ENCODE peak calls at places on chromosome 18, in ten cellular contexts. K, T, Y, C, U, N, W, G, O and A are unnamed samples.

GRCh38 chr18:23397907-23398306 is 55.2 kb upstream of the RIOK3 start:
- DNase-seq in K (no peak), N (no peak), G (no peak), O (no peak), W (no peak), T (no peak), C (no peak), U (no peak), Y (no peak), A (no peak)

GRCh38 chr18:45142868-45143267 is 462.2 kb downstream of the SETBP1 start:
- DNase-seq in O (no peak), W (no peak), N (no peak), K (no peak), Y (no peak), G (no peak), T (no peak), C (no peak), U (no peak), A (no peak)

GRCh38 chr18:61948842-61949438 is 56.1 kb upstream of the RNF152 start:
- DNase-seq in T (no peak), K (no peak), N (no peak), C (no peak), W (no peak), O (no peak), U (no peak), Y (no peak), G (no peak), A (no peak)

GRCh38 chr18:45168883-45169585 is 446.2 kb upstream of the SLC14A2 start:
- DNase-seq in N (peak; percentile 86), K (no peak), W (peak; percentile 79), O (peak; percentile 39), T (peak; percentile 80), U (no peak), C (no peak), G (no peak), Y (peak; percentile 83), A (no peak)

GRCh38 chr18:31454066-31454708 is 6.6 kb downstream of the DSG3 start:
- DNase-seq in W (no peak), O (no peak), T (peak; percentile 96), N (peak; percentile 46), U (no peak), K (no peak), Y (peak; percentile 96), C (no peak), G (no peak), A (no peak)

GRCh38 chr18:10124071-10124470 is 210.3 kb downstream of the VAPA start:
- DNase-seq in U (no peak), K (no peak), N (no peak), O (no peak), G (no peak), W (no peak), C (no peak), Y (no peak), T (no peak), A (no peak)

GRCh38 chr18:32029558-32029957 is 10.9 kb downstream of the RNF125 start:
- DNase-seq in G (no peak), W (no peak), N (no peak), C (no peak), O (no peak), Y (no peak), U (no peak), K (no peak), T (no peak), A (no peak)

GRCh38 chr18:44546954-44547353 is 133.7 kb upstream of the SETBP1 start:
- DNase-seq in W (no peak), U (no peak), T (no peak), O (no peak), G (no peak), Y (no peak), N (no peak), K (no peak), C (no peak), A (no peak)

GRCh38 chr18:1452821-1453220 is 548.1 kb downstream of the ADCYAP1 start:
- DNase-seq in Y (no peak), O (no peak), W (no peak), N (no peak), U (no peak), C (no peak), K (no peak), T (no peak), G (no peak), A (no peak)

GRCh38 chr18:13641551-13642439 is 84.6 kb downstream of the FAM210A start:
- DNase-seq in N (no peak), Y (no peak), W (no peak), U (peak; percentile 69), O (no peak), K (peak; percentile 55), C (no peak), T (no peak), G (peak; percentile 58), A (no peak)

DNA sequence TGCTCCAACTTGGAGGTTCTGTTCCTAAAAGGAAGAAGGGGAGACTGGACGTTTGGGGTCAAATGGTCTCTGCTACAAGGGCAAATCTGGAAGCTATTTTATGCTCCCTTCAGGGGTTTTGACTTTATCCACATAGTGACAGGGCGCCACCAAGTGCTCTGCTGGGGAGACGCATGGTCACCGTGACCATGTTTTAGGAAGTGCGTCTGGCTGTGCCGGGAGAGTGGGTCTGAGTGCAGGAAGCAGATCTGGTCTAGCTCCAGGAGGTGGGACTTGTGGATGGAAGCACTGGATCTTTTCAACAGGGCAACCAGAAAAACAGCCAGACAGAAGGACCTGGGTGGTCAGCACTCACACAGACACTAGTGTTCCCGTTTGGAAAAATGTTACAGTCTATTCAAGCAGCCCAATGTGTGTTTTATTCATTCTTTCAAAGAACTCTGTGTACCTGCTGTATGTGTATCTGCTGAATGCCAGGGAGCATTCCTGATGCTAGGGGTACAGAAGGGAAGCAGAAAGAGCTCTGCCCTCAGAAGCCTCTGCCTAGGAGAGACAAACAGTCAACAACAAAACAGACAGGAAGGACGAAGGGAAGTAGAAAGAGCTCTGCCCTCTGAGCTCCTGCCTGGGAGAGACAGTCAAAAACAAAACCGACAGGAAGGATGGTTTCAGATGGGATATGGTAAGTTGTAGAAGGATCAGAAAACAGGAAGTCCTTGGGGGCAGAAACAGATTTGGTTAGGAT is 14.3 kb downstream of the IMPA2 start:
- DNase-seq in G (peak; percentile 75), O (peak; percentile 48), Y (peak; percentile 52), N (peak; percentile 83), U (peak; percentile 91), W (peak; percentile 37), K (peak; percentile 73), C (peak; percentile 66), T (no peak), A (peak; percentile 37)
- TF ChIP-seq CTCF in G (peak; percentile 87), O (peak; percentile 75), Y (peak; percentile 76), N (peak; percentile 84), U (peak; percentile 75), W (peak; percentile 87), K (peak; percentile 73), C (peak; percentile 71), T (peak; percentile 91), A (peak; percentile 72)

GRCh38 chr18:66124394-66124793 is 373.6 kb downstream of the CDH7 start:
- DNase-seq in T (no peak), N (no peak), U (no peak), G (no peak), O (no peak), Y (no peak), K (no peak), W (no peak), C (no peak), A (no peak)
- TF ChIP-seq CTCF in T (no peak), N (no peak), U (no peak), G (peak; percentile 50), O (no peak), Y (no peak), K (peak; percentile 23), W (no peak), C (peak; percentile 7), A (no peak)

DNA sequence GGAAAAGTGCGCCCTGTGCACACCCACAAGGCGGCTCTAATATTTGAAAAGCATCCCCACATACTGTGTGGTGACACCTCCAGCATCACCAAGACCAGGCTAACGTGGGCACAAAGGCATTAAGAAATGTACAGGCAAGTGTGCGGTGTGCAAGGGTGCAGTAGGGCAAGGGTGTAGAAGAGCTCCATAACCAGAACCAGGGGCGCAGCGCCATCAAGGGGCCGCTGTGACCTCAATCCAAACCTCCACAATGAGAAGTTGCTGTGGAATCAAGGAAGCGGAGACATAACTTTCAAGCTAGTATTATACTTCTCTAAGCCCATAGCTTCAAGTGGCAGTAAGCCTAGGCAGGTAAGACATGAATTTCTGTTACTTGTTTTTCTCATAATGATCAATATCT is 13.0 kb downstream of the L3MBTL4 start:
- DNase-seq in N (no peak), Y (no peak), T (no peak), G (no peak), W (no peak), K (no peak), O (no peak), C (no peak), U (no peak), A (no peak)
- TF ChIP-seq CTCF in N (no peak), Y (no peak), T (peak; percentile 19), G (peak; percentile 38), W (peak; percentile 2), K (no peak), O (peak; percentile 2), C (peak; percentile 2), U (no peak), A (no peak)

GRCh38 chr18:74294526-74294925 is 2.8 kb upstream of the CYB5A start:
- DNase-seq in C (no peak), Y (peak; percentile 37), U (peak; percentile 80), K (no peak), G (no peak), T (no peak), N (no peak), O (no peak), W (peak; percentile 73), A (no peak)

GRCh38 chr18:74292541-74292858 is 737 bp upstream of the CYB5A start:
- DNase-seq in N (no peak), K (no peak), G (no peak), C (no peak), O (no peak), U (no peak), W (no peak), Y (no peak), T (no peak), A (no peak)

GRCh38 chr18:74289946-74290478 is 1.8 kb downstream of the CYB5A start:
- DNase-seq in O (no peak), W (no peak), C (no peak), G (no peak), N (no peak), U (no peak), Y (no peak), T (no peak), K (no peak), A (no peak)

GRCh38 chr18:74290831-74291770 is 662 bp downstream of the CYB5A start:
- DNase-seq in T (peak; percentile 41), K (no peak), C (no peak), U (peak; percentile 72), N (no peak), Y (no peak), O (no peak), W (no peak), G (peak; percentile 22), A (no peak)

DNA sequence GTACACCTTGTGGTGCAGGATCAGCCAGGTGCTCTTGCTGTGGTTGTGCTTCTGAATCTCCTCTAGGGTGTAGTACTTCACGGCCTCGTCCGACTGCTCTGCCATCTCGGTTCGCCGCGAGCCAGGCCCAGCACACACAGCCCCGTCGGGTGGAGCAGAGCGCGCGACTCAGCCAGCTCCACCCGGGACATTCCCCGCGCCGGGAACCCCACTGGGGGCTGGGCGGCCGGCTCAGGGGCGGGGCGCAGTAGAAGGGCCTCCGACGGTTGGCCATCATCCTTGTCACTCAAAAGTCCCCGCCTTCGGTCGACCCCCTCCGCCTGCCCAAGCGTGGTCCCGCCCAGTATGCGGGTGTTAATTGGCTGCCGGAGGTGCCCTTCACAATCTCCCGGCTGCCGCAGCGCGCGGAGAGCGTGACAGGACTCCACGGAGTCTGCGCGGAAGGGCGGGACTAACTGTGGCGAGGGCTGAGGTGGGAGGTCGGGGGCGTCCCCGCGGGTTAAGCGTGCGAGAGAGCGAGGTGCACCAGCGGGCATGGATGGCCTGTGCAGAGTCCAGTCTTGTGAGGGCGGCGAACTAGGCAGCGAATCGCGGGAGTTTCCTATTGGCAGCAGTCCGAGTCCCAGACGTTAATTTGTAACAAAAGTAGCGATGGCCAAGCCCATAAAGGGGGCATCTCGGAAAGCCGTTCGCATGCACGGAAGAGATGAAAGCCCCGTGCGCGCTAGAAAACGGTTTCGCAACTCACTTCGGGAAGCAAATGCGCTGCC is at the start of gene CYB5A:
- DNase-seq in T (peak; percentile 72), K (peak; percentile 98), C (peak; percentile 91), O (peak; percentile 94), Y (peak; percentile 87), N (peak; percentile 98), G (peak; percentile 99), W (peak; percentile 79), U (peak; percentile 99), A (peak; percentile 97)
- TF ChIP-seq CTCF in T (peak; percentile 30), K (no peak), C (no peak), O (peak; percentile 24), Y (no peak), N (no peak), G (no peak), W (peak; percentile 2), U (no peak), A (peak; percentile 20)